ENCODE peak calls at places on chromosomes 2 and 18, in five cellular contexts. K is sciatic nerve; G is activated T-cell treated with anti-CD3 and anti-CD28 coated beads, Interleukin-2, amount 50 U/mL, for 24 hours; P is HS-27A; L is activated CD4-positive, alpha-beta T cell treated with anti-CD3 and anti-CD28 coated beads, Interleukin-2, amount 10 ng/mL, durations not matched to agents 7 days and 5 days. T is an unnamed sample.

GRCh38 chr2:134662751-134663150 is 56.0 kb downstream of the TMEM163 start:
- DNase-seq in L (no peak), P (no peak), K (no peak), G (no peak), T (no peak)

GRCh38 chr2:231701456-231702373 is 6.6 kb upstream of the PTMA start:
- DNase-seq in K (no peak), G (no peak), L (no peak), P (no peak), T (peak; percentile 83)

GRCh38 chr2:74405994-74406583 is 15.3 kb downstream of the C2orf81 start:
- DNase-seq in L (no peak), G (no peak), P (no peak), K (no peak), T (no peak)

GRCh38 chr2:40279001-40279400 is 172.9 kb downstream of the SLC8A1 start:
- DNase-seq in K (no peak), L (no peak), G (no peak), P (no peak), T (no peak)

GRCh38 chr2:128949360-128949759 is 630.7 kb upstream of the HS6ST1 start:
- DNase-seq in G (no peak), K (no peak), L (no peak), P (no peak), T (no peak)

GRCh38 chr2:144438722-144439508 is 81.0 kb downstream of the ZEB2 start:
- DNase-seq in L (no peak), K (no peak), P (no peak), G (no peak), T (no peak)

GRCh38 chr2:240819404-240820013 is 510 bp downstream of the KIF1A start:
- DNase-seq in L (no peak), P (no peak), K (peak; percentile 53), G (no peak), T (no peak)

GRCh38 chr2:171550613-171551012 is 28.3 kb downstream of the CYBRD1 start:
- DNase-seq in L (no peak), K (no peak), P (peak; percentile 34), G (no peak), T (no peak)

GRCh38 chr18:39599251-39599650 is 2033.7 kb upstream of the CELF4 start:
- DNase-seq in P (no peak), G (no peak), K (no peak), L (no peak), T (no peak)

GRCh38 chr2:199315299-199316179 is 142.2 kb downstream of the SATB2 start:
- DNase-seq in L (peak; percentile 12), K (no peak), P (no peak), G (no peak), T (no peak)

GRCh38 chr18:63207825-63208224 is 111.7 kb downstream of the BCL2 start:
- DNase-seq in L (no peak), K (no peak), G (no peak), P (no peak), T (no peak)

GRCh38 chr2:27583390-27583915 is 611 bp downstream of the ZNF512 start:
- DNase-seq in K (no peak), L (no peak), G (no peak), P (no peak), T (no peak)

GRCh38 chr2:71215447-71215846 is 11.5 kb downstream of the PAIP2B start:
- DNase-seq in K (no peak), L (no peak), P (no peak), G (no peak), T (no peak)

GRCh38 chr2:235191933-235192332 is 240.1 kb downstream of the SH3BP4 start:
- DNase-seq in K (no peak), P (no peak), L (no peak), G (no peak), T (no peak)

GRCh38 chr18:77271720-77272481 is 22.3 kb downstream of the GALR1 start:
- DNase-seq in K (no peak), P (no peak), L (no peak), G (no peak), T (no peak)

GRCh38 chr2:147223119-147223518 is 621.7 kb upstream of the ACVR2A start:
- DNase-seq in P (no peak), K (no peak), G (no peak), L (no peak), T (no peak)

GRCh38 chr2:44635725-44636124 is 274.0 kb downstream of the CAMKMT start:
- DNase-seq in L (no peak), G (no peak), P (no peak), K (no peak), T (no peak)

GRCh38 chr2:3460831-3461544 is 58.3 kb downstream of the ADI1 start:
- DNase-seq in L (no peak), P (no peak), G (no peak), K (peak; percentile 55), T (peak; percentile 74)

GRCh38 chr2:45128580-45128997 is 119.3 kb upstream of the SIX2 start:
- DNase-seq in G (no peak), L (no peak), K (no peak), P (peak; percentile 99), T (no peak)

GRCh38 chr18:8260319-8260718 is 348.9 kb upstream of the RAB12 start:
- DNase-seq in L (no peak), K (no peak), P (no peak), G (no peak), T (no peak)

GRCh38 chr2:26583381-26583911 is 57.7 kb downstream of the CIB4 start:
- DNase-seq in P (no peak), G (peak; percentile 19), L (no peak), K (peak; percentile 53), T (no peak)

GRCh38 chr18:6120820-6121279 is 225.5 kb upstream of the TMEM200C start:
- DNase-seq in L (no peak), G (no peak), K (no peak), P (no peak), T (no peak)

GRCh38 chr2:210528716-210529115 is 27.7 kb upstream of the CPS1 start:
- DNase-seq in P (no peak), G (no peak), K (no peak), L (no peak), T (no peak)

GRCh38 chr18:48122816-48123215 is 192.4 kb upstream of the SMAD2 start:
- DNase-seq in G (no peak), P (no peak), L (no peak), K (no peak), T (no peak)

GRCh38 chr2:240948905-240949790 is 43.0 kb downstream of the CROCC2 start:
- DNase-seq in P (no peak), L (no peak), K (peak; percentile 45), G (no peak), T (peak; percentile 4)

GRCh38 chr2:72276876-72277275 is 129.2 kb upstream of the CYP26B1 start:
- DNase-seq in L (no peak), P (no peak), K (no peak), G (no peak), T (no peak)

GRCh38 chr2:232693344-232693743 is 3.8 kb upstream of the GIGYF2 start:
- DNase-seq in L (no peak), G (no peak), P (no peak), K (no peak), T (no peak)

GRCh38 chr2:232354069-232354468 is 24.5 kb upstream of the ALPP start:
- DNase-seq in P (no peak), G (peak; percentile 20), K (peak; percentile 38), L (no peak), T (no peak)

GRCh38 chr2:231379266-231380215 is 16.0 kb upstream of the B3GNT7 start:
- DNase-seq in G (no peak), K (no peak), L (no peak), P (no peak), T (no peak)

GRCh38 chr2:27431395-27431794 is 3.0 kb downstream of the NRBP1 start:
- DNase-seq in P (no peak), G (no peak), K (no peak), L (peak; percentile 37), T (no peak)

GRCh38 chr2:98242006-98242405 is 104.2 kb upstream of the CNGA3 start:
- DNase-seq in L (no peak), K (no peak), P (no peak), G (no peak), T (no peak)

GRCh38 chr2:241730679-241731293 is 3.6 kb upstream of the D2HGDH start:
- DNase-seq in G (no peak), L (no peak), K (no peak), P (no peak), T (no peak)

GRCh38 chr18:50473896-50474295 is 86.0 kb upstream of the MAPK4 start:
- DNase-seq in K (no peak), L (no peak), P (no peak), G (no peak), T (no peak)

GRCh38 chr2:26477911-26478253 is at the start of gene OTOF:
- DNase-seq in L (no peak), P (no peak), K (no peak), G (no peak), T (peak; percentile 59)

GRCh38 chr2:113157108-113157896 is 16.5 kb upstream of the PSD4 start:
- DNase-seq in K (no peak), L (peak; percentile 55), P (no peak), G (peak; percentile 74), T (no peak)

GRCh38 chr2:40458271-40458794 is 6.4 kb upstream of the SLC8A1 start:
- DNase-seq in L (no peak), P (no peak), G (no peak), K (no peak), T (no peak)

GRCh38 chr2:231648579-231649174 is 56.0 kb downstream of the TEX44 start:
- DNase-seq in P (no peak), L (peak; percentile 60), G (peak; percentile 69), K (no peak), T (peak; percentile 62)

T was measured in ovary.